ENCODE peak calls at places on chromosome 11, in four cellular contexts. One of them, this sample, is unnamed.

GRCh38 chr11:19400296-19400695 is 159.6 kb upstream of the E2F8 start:
- DNase-seq in HepG2: no peak
- DNase-seq in H1: no peak
- DNase-seq in K562: no peak
- DNase-seq in this sample: no peak

GRCh38 chr11:12864316-12865156 is 144.6 kb upstream of the RASSF10 start:
- DNase-seq in K562: peak
- DNase-seq in HepG2: no peak
- DNase-seq in H1: peak
- DNase-seq in this sample: peak

GRCh38 chr11:116832350-116833290 is 2.9 kb downstream of the APOC3 start:
- DNase-seq in K562: no peak
- DNase-seq in H1: no peak
- DNase-seq in HepG2: peak
- DNase-seq in this sample: no peak

GRCh38 chr11:2800655-2801531 is 84.7 kb downstream of the CDKN1C start:
- DNase-seq in K562: no peak
- DNase-seq in H1: no peak
- DNase-seq in HepG2: no peak
- DNase-seq in this sample: no peak

GRCh38 chr11:93330446-93330984 is at the start of gene DEUP1:
- DNase-seq in H1: no peak
- DNase-seq in K562: peak
- DNase-seq in HepG2: no peak
- DNase-seq in this sample: peak

GRCh38 chr11:35144103-35144741 is 5.3 kb downstream of the CD44 start:
- DNase-seq in K562: no peak
- DNase-seq in HepG2: no peak
- DNase-seq in H1: no peak
- DNase-seq in this sample: no peak

GRCh38 chr11:93169950-93170561 is 27.7 kb downstream of the SLC36A4 start:
- DNase-seq in H1: no peak
- DNase-seq in HepG2: peak
- DNase-seq in K562: peak
- DNase-seq in this sample: peak

GRCh38 chr11:130871616-130872015 is 44.7 kb downstream of the SNX19 start:
- DNase-seq in K562: no peak
- DNase-seq in HepG2: no peak
- DNase-seq in H1: no peak
- DNase-seq in this sample: no peak

GRCh38 chr11:111923351-111923788 is 4.7 kb downstream of the C11orf52 start:
- DNase-seq in H1: no peak
- DNase-seq in K562: no peak
- DNase-seq in HepG2: peak
- DNase-seq in this sample: no peak

GRCh38 chr11:76279651-76280050 is 73.3 kb upstream of the WNT11 start:
- DNase-seq in HepG2: no peak
- DNase-seq in H1: peak
- DNase-seq in K562: no peak
- DNase-seq in this sample: no peak

GRCh38 chr11:44936951-44937543 is 13.6 kb downstream of the TP53I11 start:
- DNase-seq in H1: no peak
- DNase-seq in HepG2: no peak
- DNase-seq in K562: no peak
- DNase-seq in this sample: no peak

GRCh38 chr11:69696749-69697488 is 6.9 kb downstream of the FGF19 start:
- DNase-seq in H1: no peak
- DNase-seq in K562: no peak
- DNase-seq in HepG2: no peak
- DNase-seq in this sample: no peak

GRCh38 chr11:118435233-118435892 is 929 bp upstream of the KMT2A start:
- DNase-seq in K562: peak
- DNase-seq in HepG2: peak
- DNase-seq in H1: peak
- DNase-seq in this sample: peak

GRCh38 chr11:68379216-68379615 is 66.8 kb downstream of the LRP5 start:
- DNase-seq in K562: no peak
- DNase-seq in H1: no peak
- DNase-seq in HepG2: no peak
- DNase-seq in this sample: no peak

GRCh38 chr11:64305691-64306562 is 603 bp downstream of the ESRRA start:
- DNase-seq in H1: no peak
- DNase-seq in K562: peak
- DNase-seq in HepG2: peak
- DNase-seq in this sample: peak

GRCh38 chr11:56700242-56700918 is 1.5 kb downstream of the OR9G1 start:
- DNase-seq in HepG2: no peak
- DNase-seq in H1: no peak
- DNase-seq in K562: no peak
- DNase-seq in this sample: no peak

GRCh38 chr11:57432017-57432590 is 5.2 kb upstream of the SLC43A3 start:
- DNase-seq in H1: no peak
- DNase-seq in HepG2: no peak
- DNase-seq in K562: no peak
- DNase-seq in this sample: no peak

GRCh38 chr11:11458523-11458922 is 105.5 kb upstream of the CSNK2A3 start:
- DNase-seq in K562: no peak
- DNase-seq in HepG2: no peak
- DNase-seq in H1: no peak
- DNase-seq in this sample: no peak

GRCh38 chr11:11454671-11455223 is 101.7 kb upstream of the CSNK2A3 start:
- DNase-seq in H1: no peak
- DNase-seq in K562: no peak
- DNase-seq in HepG2: no peak
- DNase-seq in this sample: no peak

GRCh38 chr11:11461473-11461872 is 108.4 kb upstream of the CSNK2A3 start:
- DNase-seq in HepG2: no peak
- DNase-seq in K562: no peak
- DNase-seq in H1: no peak
- DNase-seq in this sample: no peak

GRCh38 chr11:11459578-11459977 is 106.5 kb upstream of the CSNK2A3 start:
- DNase-seq in K562: no peak
- DNase-seq in H1: no peak
- DNase-seq in HepG2: no peak
- DNase-seq in this sample: no peak

DNA sequence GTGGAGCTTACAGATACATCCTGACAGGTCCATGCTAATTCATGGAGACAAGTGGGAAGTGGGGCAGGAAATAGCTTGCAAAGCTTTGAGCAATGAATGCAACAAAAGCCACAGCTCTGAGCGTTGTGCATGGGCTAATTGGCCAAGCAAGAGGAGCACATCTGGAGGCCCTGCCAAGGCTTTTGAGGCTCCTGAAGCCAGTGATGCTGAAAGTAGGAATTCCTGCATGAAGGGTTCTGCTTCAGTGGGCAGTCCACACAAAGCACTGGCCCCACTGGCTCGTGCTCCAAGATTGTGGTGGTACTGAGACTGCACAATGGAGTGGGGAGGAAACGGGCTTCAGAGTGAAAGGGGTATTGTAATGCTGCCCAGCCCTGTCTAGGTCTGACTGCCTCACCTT is 103.8 kb upstream of the CSNK2A3 start:
- DNase-seq in H1: no peak
- DNase-seq in K562: no peak
- DNase-seq in HepG2: no peak
- DNase-seq in this sample: no peak
- TF ChIP-seq JUN in H1: no peak
- TF ChIP-seq JUN in K562: no peak
- TF ChIP-seq JUN in HepG2: no peak
- TF ChIP-seq JUN in this sample: no peak

GRCh38 chr11:1782831-1783724 is 19.4 kb upstream of the CTSD start:
- DNase-seq in K562: peak
- DNase-seq in H1: no peak
- DNase-seq in HepG2: no peak
- DNase-seq in this sample: peak
- TF ChIP-seq CHD2 in K562: no peak
- TF ChIP-seq CHD2 in H1: no peak
- TF ChIP-seq CHD2 in HepG2: no peak
- TF ChIP-seq CHD2 in this sample: no peak

GRCh38 chr11:62088331-62088933 is 35.4 kb upstream of the INCENP start:
- DNase-seq in H1: no peak
- DNase-seq in HepG2: no peak
- DNase-seq in K562: no peak
- DNase-seq in this sample: no peak
- TF ChIP-seq JUN in H1: no peak
- TF ChIP-seq JUN in HepG2: no peak
- TF ChIP-seq JUN in K562: no peak
- TF ChIP-seq JUN in this sample: no peak

DNA sequence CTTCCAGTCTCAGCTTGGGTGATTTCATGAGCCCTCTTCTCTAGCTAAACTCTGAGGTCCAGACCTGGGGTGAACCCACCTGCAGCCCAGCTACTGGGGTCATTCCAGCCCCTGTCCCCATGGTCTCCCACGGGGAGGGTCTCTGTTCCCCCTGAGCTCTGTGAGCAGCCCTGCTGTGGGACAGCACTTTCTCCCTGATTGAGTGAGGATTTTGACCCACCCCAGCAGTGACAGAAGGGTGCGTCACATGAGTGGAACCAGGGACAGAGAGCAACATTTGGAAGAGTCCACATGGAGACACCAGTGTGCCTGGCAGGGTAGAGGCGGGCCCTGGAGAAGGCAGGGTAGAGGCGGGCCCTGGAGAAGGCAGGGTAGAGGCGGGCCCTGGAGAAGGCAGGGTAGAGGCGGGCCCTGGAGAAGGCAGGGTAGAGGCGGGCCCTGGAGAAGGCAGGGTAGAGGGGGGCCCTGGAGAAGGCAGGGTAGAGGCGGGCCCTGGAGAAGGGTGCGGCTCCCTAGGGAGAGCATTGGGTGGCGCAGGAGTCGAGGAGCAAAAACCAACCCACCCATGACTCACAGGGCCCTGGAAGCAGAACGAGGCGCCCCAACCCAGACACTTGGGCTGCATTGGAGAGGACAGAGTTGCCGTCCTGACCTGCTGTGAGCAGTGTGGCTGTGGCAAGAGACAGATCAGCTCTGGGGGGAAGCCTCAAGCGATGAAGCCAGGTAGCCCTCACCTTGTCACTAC is 227.7 kb upstream of the B3GAT1 start:
- DNase-seq in K562: peak
- DNase-seq in HepG2: no peak
- DNase-seq in H1: no peak
- DNase-seq in this sample: no peak
- TF ChIP-seq CHD2 in K562: no peak
- TF ChIP-seq CHD2 in HepG2: no peak
- TF ChIP-seq CHD2 in H1: no peak
- TF ChIP-seq CHD2 in this sample: no peak

GRCh38 chr11:72230764-72231365 is 6.3 kb downstream of the INPPL1 start:
- DNase-seq in HepG2: no peak
- DNase-seq in K562: no peak
- DNase-seq in H1: no peak
- DNase-seq in this sample: no peak

GRCh38 chr11:72229925-72230763 is 5.6 kb downstream of the INPPL1 start:
- DNase-seq in H1: no peak
- DNase-seq in HepG2: no peak
- DNase-seq in K562: no peak
- DNase-seq in this sample: no peak

GRCh38 chr11:72228844-72229231 is 4.3 kb downstream of the INPPL1 start:
- DNase-seq in H1: no peak
- DNase-seq in K562: no peak
- DNase-seq in HepG2: no peak
- DNase-seq in this sample: no peak

GRCh38 chr11:72228229-72228843 is 3.8 kb downstream of the INPPL1 start:
- DNase-seq in H1: no peak
- DNase-seq in HepG2: no peak
- DNase-seq in K562: no peak
- DNase-seq in this sample: no peak

DNA sequence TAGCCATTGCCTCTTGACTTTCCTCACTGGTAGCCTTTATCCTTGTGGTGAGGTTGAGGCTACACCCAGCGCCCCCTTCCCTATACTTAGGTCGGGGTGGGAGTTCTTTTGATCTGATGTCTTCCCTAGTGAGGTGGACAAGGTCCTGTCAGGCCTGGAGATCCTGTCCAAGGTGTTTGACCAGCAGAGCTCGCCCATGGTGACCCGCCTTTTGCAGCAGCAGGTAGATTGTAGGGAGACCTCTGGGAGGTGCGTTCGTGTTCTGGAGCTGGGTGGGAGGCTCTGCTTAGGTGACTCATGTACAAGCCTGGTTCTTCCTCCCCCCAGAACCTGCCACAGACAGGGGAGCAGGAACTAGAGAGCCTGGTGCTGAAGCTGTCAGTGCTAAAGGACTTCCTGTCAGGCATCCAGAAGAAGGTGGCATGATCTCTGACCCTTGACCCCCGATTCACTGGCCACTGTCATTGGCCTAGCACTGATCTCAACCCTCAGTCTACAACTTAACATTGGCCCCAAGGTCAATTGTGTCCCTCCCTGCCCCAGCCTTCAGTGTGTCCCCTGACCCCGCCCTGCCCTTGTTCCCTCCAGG is 4.9 kb downstream of the INPPL1 start:
- DNase-seq in HepG2: no peak
- DNase-seq in H1: no peak
- DNase-seq in K562: no peak
- DNase-seq in this sample: no peak
- TF ChIP-seq JUN in HepG2: no peak
- TF ChIP-seq JUN in H1: no peak
- TF ChIP-seq JUN in K562: no peak
- TF ChIP-seq JUN in this sample: no peak

DNA sequence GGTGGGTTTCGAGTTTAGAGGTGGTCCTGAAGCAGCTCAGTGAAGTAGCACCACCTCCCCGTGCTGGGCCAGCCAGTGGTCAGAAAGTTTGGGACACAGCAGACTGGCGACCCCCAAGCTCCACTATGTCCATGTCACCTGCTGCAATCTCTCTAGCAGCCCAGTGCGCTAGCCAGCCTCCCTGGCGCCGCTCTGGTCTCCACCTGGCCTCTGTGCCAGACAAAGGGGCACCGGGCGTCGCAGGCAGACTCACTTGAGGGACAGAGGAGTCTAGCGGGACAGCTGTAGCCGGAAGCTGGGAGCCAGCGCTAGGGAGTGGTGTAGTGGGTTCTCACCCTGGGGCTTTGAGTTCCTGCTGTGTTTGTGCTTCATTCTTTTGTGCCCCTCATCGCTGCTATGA is 25.5 kb downstream of the MYBPC3 start:
- DNase-seq in K562: no peak
- DNase-seq in H1: no peak
- DNase-seq in HepG2: no peak
- DNase-seq in this sample: no peak
- TF ChIP-seq CHD2 in K562: no peak
- TF ChIP-seq CHD2 in H1: no peak
- TF ChIP-seq CHD2 in HepG2: no peak
- TF ChIP-seq CHD2 in this sample: no peak

This sample was measured in A549.